ENCODE peak calls at places on chromosomes 11 and 22, in five cellular contexts. Z is tibial nerve, R is right lobe of liver, O is adrenal gland, P is K562. Q is an unnamed sample. For H3K4me1, the result is how much of the 10 kb centered on the place peaks cover.

GRCh38 chr22:41009222-41009948 is 58.2 kb downstream of the RBX1 start:
- DNase-seq in Z (no peak), R (no peak), O (no peak), P (no peak), Q (no peak)

GRCh38 chr11:10114593-10115404 is 179.2 kb downstream of the SBF2 start:
- DNase-seq in Z (no peak), R (no peak), O (no peak), P (no peak), Q (no peak)

GRCh38 chr11:80163011-80163410 is 722.2 kb upstream of the TENM4 start:
- DNase-seq in Z (no peak), R (no peak), O (no peak), P (no peak), Q (no peak)

GRCh38 chr11:44950036-44950624 is 553 bp downstream of the TP53I11 start:
- DNase-seq in Z (peak), R (peak), O (peak), P (peak), Q (peak)

GRCh38 chr11:27408231-27408630 is 45.2 kb upstream of the CCDC34 start:
- DNase-seq in Z (no peak), R (no peak), O (no peak), P (no peak), Q (no peak)

GRCh38 chr22:25060522-25061071 is 108.1 kb downstream of the KIAA1671 start:
- DNase-seq in Z (no peak), R (no peak), O (no peak), P (peak), Q (no peak)

GRCh38 chr11:114295676-114296081 is 520 bp upstream of the NNMT start:
- DNase-seq in Z (no peak), R (no peak), O (no peak), P (no peak), Q (no peak)

GRCh38 chr11:131674051-131674755 is 303.8 kb downstream of the NTM start:
- DNase-seq in Z (peak), R (peak), O (peak), P (peak), Q (peak)

GRCh38 chr22:22720201-22720723 is 75.8 kb downstream of the GGTLC2 start:
- DNase-seq in Z (peak), R (no peak), O (no peak), P (peak), Q (no peak)

GRCh38 chr11:75593337-75593915 is 31.4 kb downstream of the SERPINH1 start:
- DNase-seq in Z (no peak), R (no peak), O (no peak), P (no peak), Q (no peak)

GRCh38 chr11:47477323-47477722 is 28.4 kb upstream of the RAPSN start:
- DNase-seq in Z (no peak), R (peak), O (no peak), P (no peak), Q (no peak)

GRCh38 chr11:26204110-26204509 is 127.8 kb upstream of the ANO3 start:
- DNase-seq in Z (no peak), R (no peak), O (no peak), P (no peak), Q (no peak)
- H3K4me1 ChIP-seq in Z (under half), R (under half), O (under half), P (under half), Q (under half)

DNA sequence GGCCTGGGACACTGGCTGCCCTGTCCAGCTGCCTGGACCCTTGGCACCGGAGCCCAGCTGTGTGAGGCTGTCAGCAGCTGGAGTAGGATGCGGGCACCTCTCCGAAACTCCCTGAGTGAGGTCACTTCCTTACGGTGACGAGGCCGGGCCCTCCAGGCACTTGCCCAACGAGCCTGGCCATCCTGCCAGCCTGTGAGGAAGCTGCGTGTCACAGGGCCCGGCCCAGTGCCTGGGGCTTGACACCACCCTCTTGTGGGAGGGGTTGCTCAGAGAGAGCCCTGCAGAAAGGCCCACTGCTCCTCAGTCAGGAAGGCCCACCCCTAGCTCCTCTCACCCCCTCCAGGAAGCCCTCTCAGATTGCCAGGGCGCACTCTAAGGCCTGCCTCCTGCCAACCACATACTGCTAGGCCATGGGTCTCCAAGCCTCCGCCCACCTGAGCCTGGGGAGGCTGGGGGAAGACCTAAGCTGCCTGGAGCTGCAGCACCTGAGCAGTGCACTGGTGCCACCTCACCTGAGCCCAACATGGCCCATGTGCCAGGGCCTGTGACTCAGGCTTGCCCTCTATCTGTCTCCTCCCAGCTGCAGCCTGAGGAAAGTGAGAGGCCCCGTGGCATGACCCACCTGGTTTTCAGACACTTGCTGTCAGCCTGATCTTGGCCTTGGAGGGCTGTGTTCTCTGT is 4.3 kb upstream of the PHLDA2 start:
- DNase-seq in Z (no peak), R (peak), O (no peak), P (no peak), Q (no peak)
- TF ChIP-seq POLR2A in Z (no peak), R (no peak), O (no peak), P (no peak), Q (peak)

GRCh38 chr22:49810363-49811013 is 17.2 kb downstream of the BRD1 start:
- DNase-seq in Z (no peak), R (no peak), O (no peak), P (no peak), Q (no peak)
- H3K4me1 ChIP-seq in Z (under half), R (under half), O (under half), P (under half), Q (under half)

DNA sequence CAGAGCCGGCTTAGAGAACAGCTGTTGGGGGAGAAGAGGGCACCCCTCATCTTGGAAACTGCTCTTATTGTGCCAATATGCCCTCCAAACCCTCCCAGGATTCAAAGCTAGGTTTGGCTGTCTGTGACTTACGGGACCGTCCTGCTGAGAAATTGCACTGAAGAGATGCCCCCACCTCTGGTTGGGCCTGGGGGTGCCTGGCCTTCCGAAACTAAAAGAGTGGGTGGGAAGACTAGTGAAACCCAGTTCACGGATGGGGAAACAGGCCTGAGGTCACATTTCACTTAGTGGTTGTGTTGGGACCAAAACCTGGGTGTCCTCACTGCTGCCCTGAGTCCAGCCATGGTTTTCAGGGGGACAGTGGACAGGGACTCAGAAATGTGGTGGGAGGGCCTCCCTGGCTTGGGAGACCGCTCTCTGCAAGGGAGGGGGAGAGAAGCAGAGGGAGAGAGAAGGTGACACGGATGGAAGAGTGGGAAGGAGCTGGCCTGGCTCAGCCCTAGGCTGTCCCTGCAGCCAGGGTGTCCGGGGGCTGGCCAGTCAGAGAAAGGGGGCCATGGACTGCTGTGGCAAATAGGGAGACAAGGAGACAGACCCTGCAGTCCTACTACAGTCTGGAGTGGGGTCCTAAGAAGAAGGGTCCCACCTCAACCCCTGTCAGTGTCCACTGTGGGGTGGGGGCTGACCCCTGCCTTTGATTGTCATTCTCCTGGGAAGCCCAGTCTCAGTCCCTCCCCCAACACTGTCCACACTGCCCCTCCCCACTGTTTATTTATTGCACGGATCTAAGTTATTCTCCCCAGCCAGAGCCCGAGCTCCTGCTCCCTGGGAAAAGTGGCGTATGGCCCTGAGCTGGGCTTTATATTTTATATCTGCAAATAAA is 13.6 kb downstream of the MAFF start:
- DNase-seq in Z (no peak), R (no peak), O (no peak), P (no peak), Q (no peak)
- TF ChIP-seq POLR2A in Z (no peak), R (no peak), O (no peak), P (no peak), Q (no peak)

DNA sequence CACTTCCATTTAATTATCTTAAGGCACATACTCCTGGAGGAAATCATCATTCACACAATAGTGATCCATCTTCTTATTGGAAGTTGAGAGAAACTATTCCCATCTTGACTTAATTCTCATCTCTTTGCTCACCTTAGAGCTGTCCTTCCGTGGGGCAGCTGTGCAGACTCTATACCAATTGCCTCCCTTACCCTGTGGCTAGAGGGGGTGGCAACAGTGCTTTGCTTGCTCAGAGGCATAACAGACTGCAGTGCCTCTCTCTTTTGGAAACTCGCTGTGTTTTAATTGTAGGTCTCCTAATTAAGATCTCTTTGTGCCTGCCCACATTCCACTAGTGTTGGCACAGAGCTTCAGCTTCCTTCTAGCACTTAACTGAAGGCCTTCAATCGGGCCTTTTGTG is 5.5 kb downstream of the KMT2A start:
- DNase-seq in Z (no peak), R (no peak), O (no peak), P (no peak), Q (no peak)
- H3K4me1 ChIP-seq in Z (under half), R (under half), O (under half), P (under half), Q (under half)

DNA sequence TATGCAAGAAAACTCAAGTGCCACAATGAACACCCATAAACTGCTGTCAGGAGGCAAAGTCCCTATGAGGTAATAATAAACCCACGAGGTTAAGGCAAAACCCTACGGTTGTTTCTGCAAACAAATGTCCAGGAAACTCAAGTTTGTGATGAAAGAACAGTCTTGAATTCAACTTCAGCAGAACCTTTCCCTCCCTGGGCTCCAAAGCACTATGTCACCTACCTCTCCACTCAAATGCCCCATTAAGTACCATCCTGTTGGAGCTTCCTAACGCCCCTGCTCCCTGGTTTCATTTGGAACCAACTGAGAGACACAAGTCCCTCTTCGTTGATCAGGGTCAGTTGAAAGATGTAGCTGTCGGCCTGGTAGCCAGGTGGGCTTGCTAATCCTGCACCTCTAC is 2.6 kb upstream of the C11orf91 start:
- DNase-seq in Z (no peak), R (no peak), O (no peak), P (no peak), Q (no peak)
- TF ChIP-seq POLR2A in Z (no peak), R (no peak), O (no peak), P (no peak), Q (no peak)

Q was measured in prostate gland.